ENCODE peak calls at places on chromosomes 16 and 17, in six cellular contexts. G is tibial artery, D is HFFc6, J is A549, Y is PC-3, V is fibroblast of mammary gland. U is an unnamed sample.

GRCh38 chr16:22055881-22056280 is 36.5 kb upstream of the VWA3A start:
- DNase-seq in G (no peak), D (no peak), J (no peak), Y (no peak), V (no peak), U (no peak)

GRCh38 chr16:27769561-27770222 is 219.7 kb downstream of the KATNIP start:
- DNase-seq in G (no peak), D (peak), J (no peak), Y (peak), V (peak), U (no peak)

GRCh38 chr16:80948886-80949502 is 57.7 kb downstream of the CMC2 start:
- DNase-seq in G (no peak), D (peak), J (no peak), Y (peak), V (peak), U (peak)

GRCh38 chr17:36942031-36942599 is 4.8 kb downstream of the LHX1 start:
- DNase-seq in G (no peak), D (no peak), J (no peak), Y (no peak), V (no peak), U (no peak)

GRCh38 chr16:55470533-55471371 is 8.2 kb upstream of the MMP2 start:
- DNase-seq in G (peak), D (peak), J (no peak), Y (peak), V (peak), U (no peak)

GRCh38 chr17:41552455-41552854 is 19.4 kb downstream of the KRT9 start:
- DNase-seq in G (no peak), D (no peak), J (no peak), Y (no peak), V (no peak), U (no peak)

GRCh38 chr17:39668141-39668924 is at the start of gene PNMT:
- DNase-seq in G (peak), D (no peak), J (peak), Y (peak), V (peak), U (peak)

GRCh38 chr17:57242148-57242547 is 14.2 kb upstream of the MSI2 start:
- DNase-seq in G (no peak), D (no peak), J (no peak), Y (no peak), V (no peak), U (no peak)

GRCh38 chr17:48003686-48004120 is 32.8 kb downstream of the CDK5RAP3 start:
- DNase-seq in G (no peak), D (no peak), J (no peak), Y (no peak), V (no peak), U (no peak)

GRCh38 chr16:81578015-81578554 is 133.5 kb downstream of the CMIP start:
- DNase-seq in G (no peak), D (no peak), J (no peak), Y (no peak), V (no peak), U (no peak)

GRCh38 chr16:154223-155030 is 2.0 kb downstream of the HBZ start:
- DNase-seq in G (no peak), D (no peak), J (no peak), Y (no peak), V (peak), U (no peak)

GRCh38 chr17:57548421-57549385 is 196.4 kb downstream of the CCDC182 start:
- DNase-seq in G (no peak), D (no peak), J (no peak), Y (no peak), V (peak), U (no peak)

GRCh38 chr17:60231691-60232090 is 81.9 kb downstream of the CA4 start:
- DNase-seq in G (no peak), D (peak), J (no peak), Y (no peak), V (peak), U (no peak)

GRCh38 chr16:72312862-72313261 is 140.9 kb upstream of the PMFBP1 start:
- DNase-seq in G (no peak), D (peak), J (no peak), Y (no peak), V (peak), U (no peak)

GRCh38 chr16:77273815-77274214 is 74.6 kb downstream of the SYCE1L start:
- DNase-seq in G (no peak), D (no peak), J (no peak), Y (peak), V (peak), U (no peak)

GRCh38 chr17:79136596-79136995 is 62.0 kb downstream of the ENGASE start:
- DNase-seq in G (no peak), D (no peak), J (no peak), Y (no peak), V (no peak), U (no peak)

GRCh38 chr17:80195671-80196529 is 24.2 kb downstream of the SGSH start:
- DNase-seq in G (no peak), D (no peak), J (no peak), Y (peak), V (no peak), U (no peak)

GRCh38 chr16:11668590-11669379 is 530 bp downstream of the SNN start:
- DNase-seq in G (peak), D (no peak), J (no peak), Y (no peak), V (no peak), U (no peak)

GRCh38 chr17:37744961-37745800 is at the start of gene HNF1B:
- DNase-seq in G (no peak), D (no peak), J (peak), Y (peak), V (no peak), U (no peak)

GRCh38 chr17:40366861-40367518 is 2.5 kb upstream of the GJD3 start:
- DNase-seq in G (no peak), D (no peak), J (no peak), Y (no peak), V (no peak), U (no peak)

GRCh38 chr17:45131616-45132301 is 556 bp downstream of the PLCD3 start:
- DNase-seq in G (peak), D (no peak), J (no peak), Y (peak), V (no peak), U (no peak)

GRCh38 chr17:34382586-34383224 is 19.7 kb upstream of the CCL1 start:
- DNase-seq in G (no peak), D (no peak), J (no peak), Y (no peak), V (no peak), U (no peak)

GRCh38 chr17:48728232-48729231 is at the start of gene HOXB13:
- DNase-seq in G (no peak), D (no peak), J (peak), Y (peak), V (peak), U (no peak)

DNA sequence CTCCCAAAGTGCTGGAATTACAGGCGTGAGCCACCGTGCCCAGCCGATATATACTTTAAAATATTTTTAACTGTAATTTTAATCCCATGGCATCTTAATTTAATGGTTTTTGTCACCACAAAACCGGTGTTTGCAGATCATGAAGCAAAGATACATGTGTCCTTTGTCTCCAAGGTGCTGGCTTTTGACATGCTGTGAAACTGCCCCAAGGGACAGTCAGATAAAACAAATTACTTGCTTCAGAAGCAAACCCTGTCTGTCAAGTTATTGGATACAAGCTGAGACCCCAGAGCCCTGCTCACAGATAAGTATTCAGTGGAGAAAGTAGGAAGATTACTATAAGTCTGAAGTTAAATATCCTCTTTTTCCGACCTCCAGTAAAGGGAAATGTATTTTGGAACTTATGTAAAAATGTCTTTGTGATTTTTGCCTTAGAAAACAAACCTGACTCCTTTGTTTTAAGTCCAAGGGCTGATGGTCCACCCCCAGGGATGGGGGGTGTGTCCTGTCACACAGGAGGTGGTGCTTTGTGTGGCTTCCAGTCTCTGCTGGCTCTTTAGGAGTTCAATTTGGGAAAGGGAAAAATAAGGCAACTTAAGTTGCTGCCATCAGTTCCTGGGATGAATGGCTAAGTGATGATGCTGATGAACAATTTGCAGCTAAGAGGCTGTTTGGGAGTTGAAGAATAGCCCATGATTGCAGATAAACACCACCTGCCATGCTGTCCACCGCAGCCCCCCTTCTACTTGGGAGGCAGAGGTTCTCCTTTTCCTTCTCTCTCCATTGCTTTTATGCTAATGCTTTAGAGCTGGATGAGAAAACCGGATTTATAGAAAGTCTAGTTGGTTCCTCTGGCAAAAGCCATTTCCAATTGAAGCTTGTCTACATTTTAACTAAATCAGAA is 40.1 kb downstream of the ARL4D start:
- DNase-seq in G (no peak), D (no peak), J (no peak), Y (no peak), V (no peak), U (no peak)
- TF ChIP-seq CTCF in G (no peak), D (no peak), J (no peak), Y (no peak), V (no peak), U (no peak)

GRCh38 chr17:51585514-51586104 is 325.3 kb downstream of the UTP18 start:
- DNase-seq in G (no peak), D (no peak), J (peak), Y (peak), V (no peak), U (no peak)
- TF ChIP-seq CTCF in G (no peak), D (peak), J (peak), Y (peak), V (no peak), U (no peak)

GRCh38 chr16:9124908-9125584 is 33.6 kb downstream of the HAPSTR1 start:
- DNase-seq in G (no peak), D (no peak), J (no peak), Y (no peak), V (no peak), U (no peak)
- TF ChIP-seq CTCF in G (no peak), D (no peak), J (no peak), Y (peak), V (no peak), U (no peak)

DNA sequence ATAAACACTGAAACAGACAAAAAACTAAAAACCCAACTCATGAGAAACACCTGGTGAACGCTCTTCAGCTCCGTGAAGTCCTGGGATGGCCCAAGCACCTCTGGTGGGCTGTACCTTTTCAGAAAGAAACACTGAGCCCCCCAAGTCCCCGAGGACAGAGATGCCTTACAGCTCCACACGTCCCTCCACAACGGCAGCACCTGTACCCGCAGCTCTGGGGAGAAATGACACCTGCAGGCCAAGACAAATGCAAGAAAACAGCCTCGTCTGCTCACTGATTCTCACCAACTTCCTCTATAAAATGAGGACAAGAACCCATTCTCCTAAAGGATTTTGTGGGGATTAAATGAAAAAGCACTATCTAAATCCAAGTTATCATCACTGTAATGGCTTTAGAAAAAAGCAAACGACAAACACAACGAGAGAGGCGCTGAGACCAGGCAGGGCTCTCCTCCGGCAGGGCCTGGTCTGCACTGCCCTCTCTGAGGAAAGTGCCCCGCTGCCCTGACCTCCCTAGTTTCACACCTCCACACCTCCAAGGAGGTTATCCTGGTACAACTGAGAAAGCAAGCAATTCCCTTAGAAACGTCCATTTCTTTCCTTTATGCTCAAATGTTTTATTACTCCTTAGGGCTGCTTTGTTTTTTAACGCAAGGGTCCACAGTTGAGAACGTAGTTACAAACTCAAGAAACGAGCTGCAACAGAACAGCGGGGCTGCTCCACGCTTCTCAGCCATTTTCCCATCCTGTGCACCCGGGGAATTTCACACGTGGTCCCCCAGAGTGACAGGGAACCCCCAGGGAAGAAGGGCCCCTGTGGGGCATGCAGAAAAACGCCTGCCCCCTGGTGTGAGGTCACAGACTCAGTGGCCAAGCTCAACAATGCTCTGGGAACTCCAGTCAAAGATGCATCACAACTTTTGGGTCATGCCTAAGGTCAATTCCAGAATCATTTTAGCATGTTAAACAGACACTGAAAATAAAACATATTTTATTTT is 115.0 kb downstream of the ZNF778 start:
- DNase-seq in G (peak), D (no peak), J (no peak), Y (no peak), V (peak), U (no peak)
- TF ChIP-seq CTCF in G (no peak), D (no peak), J (no peak), Y (no peak), V (no peak), U (no peak)

DNA sequence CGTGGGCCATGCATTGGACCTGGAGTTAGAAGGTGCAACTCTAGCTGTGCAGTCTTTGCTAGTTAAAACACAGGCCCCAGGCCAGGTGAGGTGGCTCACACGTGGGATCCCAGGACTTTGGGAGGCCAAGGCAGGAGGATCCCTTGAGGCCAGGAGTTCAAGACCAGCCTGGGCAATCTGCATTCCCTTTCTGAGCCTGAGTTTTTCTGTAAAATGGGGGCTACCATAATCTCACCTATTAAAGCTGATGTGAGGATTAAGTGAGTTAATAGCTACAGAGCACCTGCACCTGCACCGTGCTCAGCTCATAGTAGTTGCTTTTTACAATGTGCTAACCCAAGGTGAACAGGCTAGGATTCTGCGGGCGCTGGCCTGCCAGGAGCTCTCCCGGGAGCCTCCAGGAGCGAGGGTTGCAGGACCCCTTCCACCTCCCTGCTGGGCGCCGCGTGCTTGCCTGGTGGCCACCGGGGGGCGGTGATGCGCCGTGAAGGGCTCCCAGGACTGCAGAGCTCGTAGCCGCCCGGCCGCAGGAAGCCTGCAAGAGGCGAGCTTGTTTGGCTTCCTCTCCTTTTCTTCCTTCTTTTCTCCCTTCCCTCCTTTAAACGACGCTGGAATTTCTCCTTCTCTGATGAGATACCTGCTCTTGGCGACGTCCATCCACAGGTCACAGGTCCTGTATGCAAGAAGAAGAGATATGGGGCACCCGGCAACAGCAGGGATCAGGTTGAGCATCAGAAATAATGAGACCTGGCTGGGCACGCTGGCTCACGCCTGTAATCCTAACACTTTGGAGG is 51.3 kb downstream of the ZFP90 start:
- DNase-seq in G (no peak), D (peak), J (peak), Y (peak), V (peak), U (peak)
- TF ChIP-seq CTCF in G (no peak), D (peak), J (peak), Y (peak), V (peak), U (no peak)

DNA sequence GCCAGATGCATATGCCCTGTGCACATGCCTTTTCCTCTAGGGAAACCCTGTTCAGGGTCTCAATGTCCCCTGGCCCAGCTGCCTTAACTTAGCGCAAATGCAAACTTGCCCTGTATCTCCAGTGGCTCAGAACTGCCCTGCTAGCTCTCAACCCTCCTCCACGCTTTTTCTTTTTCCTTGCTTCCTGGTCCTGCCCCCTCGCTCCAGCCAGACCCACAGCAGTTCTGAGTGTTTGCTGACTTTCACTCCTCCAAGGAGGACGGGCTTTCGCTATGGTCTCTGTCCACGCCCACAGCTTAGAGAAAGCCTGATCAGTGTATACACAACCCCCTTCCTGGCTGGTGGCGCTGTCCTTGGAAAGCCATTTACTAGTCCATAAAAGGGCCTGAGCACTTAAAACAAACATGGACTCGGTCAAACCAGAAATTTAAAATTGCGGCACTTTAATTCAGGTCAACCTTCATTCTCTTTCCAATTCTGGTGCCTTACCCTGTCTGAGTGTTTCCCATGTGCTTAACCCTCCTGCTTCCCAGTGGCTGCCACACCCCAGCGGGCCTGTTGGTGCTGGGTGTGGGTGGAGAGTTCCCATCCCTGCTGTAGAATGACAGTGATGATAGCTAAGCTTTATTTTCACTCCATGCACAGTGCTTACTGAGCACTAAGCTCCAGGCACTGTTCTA is 15.6 kb upstream of the TMEM98 start:
- DNase-seq in G (peak), D (peak), J (no peak), Y (peak), V (peak), U (no peak)
- TF ChIP-seq CTCF in G (no peak), D (peak), J (no peak), Y (peak), V (peak), U (no peak)

GRCh38 chr17:77736207-77736600 is 222.3 kb upstream of the TNRC6C start:
- DNase-seq in G (peak), D (no peak), J (no peak), Y (no peak), V (no peak), U (no peak)

GRCh38 chr17:77734371-77735050 is 224.0 kb upstream of the TNRC6C start:
- DNase-seq in G (peak), D (peak), J (peak), Y (no peak), V (peak), U (peak)

GRCh38 chr17:77735341-77736206 is 222.9 kb upstream of the TNRC6C start:
- DNase-seq in G (peak), D (no peak), J (no peak), Y (no peak), V (no peak), U (no peak)

GRCh38 chr17:77735051-77735340 is 223.5 kb upstream of the TNRC6C start:
- DNase-seq in G (peak), D (no peak), J (no peak), Y (no peak), V (no peak), U (no peak)

DNA sequence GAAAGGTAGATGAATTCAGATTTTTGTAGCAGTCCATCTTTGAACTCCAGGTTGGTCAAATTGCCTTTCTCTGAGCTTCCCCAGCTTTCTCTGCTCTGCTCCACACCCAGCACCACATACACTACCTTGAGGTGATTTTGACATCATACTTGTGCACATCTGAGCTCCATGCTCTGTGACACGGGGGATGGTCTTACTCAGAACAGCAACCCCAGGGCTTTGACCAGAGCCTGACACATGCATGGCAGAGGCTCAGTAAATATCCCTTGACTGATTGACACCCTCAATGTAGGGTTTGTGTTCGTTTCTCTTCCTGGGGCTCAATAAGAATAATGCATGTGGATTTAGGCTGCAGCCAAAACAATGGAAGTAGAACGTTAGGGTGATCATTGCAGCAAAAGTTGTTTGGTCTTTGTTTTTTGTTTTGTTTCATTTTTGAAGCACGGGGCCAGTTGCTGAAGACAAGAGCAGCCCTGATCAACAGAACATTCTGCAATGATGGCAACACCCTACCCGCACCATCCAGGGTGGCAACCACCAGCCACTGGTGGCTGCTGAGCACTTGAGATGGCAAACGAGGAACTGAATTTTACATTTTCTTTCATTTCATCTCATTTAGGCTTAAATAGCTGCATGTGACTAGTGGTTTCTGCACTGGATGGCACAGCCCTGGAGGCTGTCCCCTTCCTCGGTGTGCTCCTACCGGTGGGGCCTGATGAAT is 224.8 kb upstream of the TNRC6C start:
- DNase-seq in G (peak), D (no peak), J (no peak), Y (no peak), V (no peak), U (no peak)
- TF ChIP-seq CTCF in G (no peak), D (no peak), J (no peak), Y (no peak), V (no peak), U (no peak)

GRCh38 chr16:89599451-89599858 is 14.0 kb upstream of the DPEP1 start:
- DNase-seq in G (no peak), D (no peak), J (peak), Y (peak), V (peak), U (no peak)
- TF ChIP-seq CTCF in G (no peak), D (peak), J (peak), Y (peak), V (peak), U (no peak)